ENCODE peak calls at places on chromosomes 4 and X, in six cellular contexts. Z is tibial nerve, B is choroid plexus epithelial cell, D is ureter, Y is ovary, C is sigmoid colon. Q is an unnamed sample.

GRCh38 chr4:168409089-168409801 is 71.0 kb downstream of the DDX60L start:
- DNase-seq in C (no peak), Z (no peak), D (no peak), Y (no peak), B (peak; percentile 59), Q (no peak)

GRCh38 chrX:23513121-23513520 is 154.2 kb upstream of the PRDX4 start:
- DNase-seq in Z (no peak), C (no peak), B (no peak), Y (no peak), D (no peak), Q (no peak)

GRCh38 chr4:60589425-60589824 is 610.7 kb upstream of the ADGRL3 start:
- DNase-seq in Y (no peak), D (no peak), B (no peak), Z (no peak), C (no peak), Q (no peak)

GRCh38 chr4:112633477-112634235 is 3.1 kb downstream of the ZGRF1 start:
- DNase-seq in B (peak; percentile 70), Y (no peak), D (no peak), Z (no peak), C (no peak), Q (no peak)

GRCh38 chr4:86837651-86838050 is 11.5 kb downstream of the SLC10A6 start:
- DNase-seq in D (no peak), Z (no peak), C (no peak), B (no peak), Y (no peak), Q (no peak)

GRCh38 chrX:23898412-23898959 is 9.3 kb downstream of the APOO start:
- DNase-seq in B (peak; percentile 66), Y (no peak), D (no peak), C (no peak), Z (no peak), Q (no peak)

GRCh38 chrX:41009816-41010187 is 75.4 kb upstream of the USP9X start:
- DNase-seq in D (no peak), Y (no peak), B (no peak), Z (no peak), C (no peak), Q (no peak)

GRCh38 chr4:108053281-108053701 is 63.6 kb downstream of the HADH start:
- DNase-seq in Y (no peak), C (no peak), Z (no peak), D (no peak), B (no peak), Q (no peak)

GRCh38 chr4:183362036-183362435 is 39.8 kb upstream of the CLDN24 start:
- DNase-seq in Y (no peak), Z (no peak), C (no peak), B (no peak), D (no peak), Q (no peak)

GRCh38 chrX:129115104-129115503 is 408.2 kb downstream of the SMARCA1 start:
- DNase-seq in Z (no peak), Y (no peak), D (no peak), C (no peak), B (peak; percentile 5), Q (no peak)

GRCh38 chrX:76148753-76149152 is 24.1 kb upstream of the PBDC1 start:
- DNase-seq in Y (peak; percentile 41), Z (no peak), C (peak; percentile 74), D (peak; percentile 44), B (peak; percentile 50), Q (no peak)

GRCh38 chrX:68835104-68835442 is 6.3 kb downstream of the EFNB1 start:
- DNase-seq in Z (no peak), Y (no peak), C (peak; percentile 22), B (no peak), D (no peak), Q (no peak)

GRCh38 chr4:185742766-185743165 is 69.2 kb downstream of the SORBS2 start:
- DNase-seq in Z (no peak), D (no peak), B (peak; percentile 57), Y (no peak), C (no peak), Q (no peak)

GRCh38 chr4:162921178-162921785 is 245.4 kb downstream of the NAF1 start:
- DNase-seq in Z (no peak), B (no peak), D (no peak), C (no peak), Y (no peak), Q (no peak)

GRCh38 chr4:143085224-143085623 is 99.5 kb upstream of the USP38 start:
- DNase-seq in B (peak; percentile 14), Z (no peak), Y (no peak), D (no peak), C (no peak), Q (no peak)

GRCh38 chr4:11724731-11725130 is 296.0 kb upstream of the HS3ST1 start:
- DNase-seq in Z (no peak), Y (no peak), D (no peak), B (peak; percentile 42), C (no peak), Q (no peak)

GRCh38 chr4:1172228-1172851 is at the start of gene SPON2:
- DNase-seq in Z (no peak), D (no peak), C (peak; percentile 79), B (peak; percentile 81), Y (peak; percentile 54), Q (no peak)

GRCh38 chr4:53321151-53321987 is 44.5 kb downstream of the SCFD2 start:
- DNase-seq in D (no peak), Z (no peak), C (no peak), Y (no peak), B (peak; percentile 85), Q (no peak)

GRCh38 chrX:97401154-97401553 is 517.4 kb downstream of the RPA4 start:
- DNase-seq in B (peak; percentile 38), C (no peak), Y (no peak), D (no peak), Z (no peak), Q (no peak)

GRCh38 chr4:24143741-24144140 is 253.9 kb upstream of the PPARGC1A start:
- DNase-seq in C (no peak), D (no peak), Z (no peak), Y (no peak), B (no peak), Q (no peak)

GRCh38 chr4:71275004-71275403 is 63.8 kb upstream of the SLC4A4 start:
- DNase-seq in Y (no peak), Z (no peak), C (no peak), B (no peak), D (no peak), Q (no peak)

GRCh38 chr4:124803641-124804040 is 91.1 kb upstream of the ANKRD50 start:
- DNase-seq in Z (no peak), C (no peak), D (no peak), Y (no peak), B (peak; percentile 28), Q (no peak)

GRCh38 chr4:169220854-169221311 is 49.9 kb downstream of the SH3RF1 start:
- DNase-seq in B (no peak), C (no peak), Y (no peak), Z (no peak), D (no peak), Q (no peak)

GRCh38 chr4:81040175-81040659 is 9.7 kb downstream of the BMP3 start:
- DNase-seq in Y (no peak), Z (no peak), C (no peak), B (peak; percentile 60), D (no peak), Q (no peak)

GRCh38 chr4:93183589-93183988 is 645.0 kb upstream of the ATOH1 start:
- DNase-seq in D (no peak), Y (no peak), Z (no peak), B (peak; percentile 5), C (no peak), Q (no peak)

GRCh38 chrX:34426334-34426733 is 230.8 kb downstream of the TMEM47 start:
- DNase-seq in Y (no peak), Z (no peak), B (peak; percentile 15), D (no peak), C (no peak), Q (no peak)

GRCh38 chr4:113476800-113477199 is 284.7 kb downstream of the CAMK2D start:
- DNase-seq in B (no peak), Y (no peak), C (no peak), Z (no peak), D (no peak), Q (no peak)

GRCh38 chrX:9805956-9806355 is 19.7 kb downstream of the SHROOM2 start:
- DNase-seq in C (no peak), D (no peak), B (peak; percentile 66), Z (no peak), Y (no peak), Q (no peak)

Q was measured in lung.